ENCODE peak calls at places on chromosomes 12 and 14, in seven cellular contexts. X is fibroblast of mammary gland, J is AG09319, P is IMR-90, Y is fibroblast of the aortic adventitia, B is fibroblast of lung, O is epithelial cell of esophagus. S is an unnamed sample.
A peak's percentile ranks its signal among the peaks of the same experiment; 100 is the strongest.

GRCh38 chr14:79596531-79596930 is 614.8 kb downstream of the DIO2 start:
- DNase-seq in X (peak; percentile 80), J (no peak), Y (peak; percentile 77), O (no peak), P (peak; percentile 88), B (peak; percentile 49), S (no peak)

GRCh38 chr14:33788116-33788515 is 162.8 kb downstream of the EGLN3 start:
- DNase-seq in Y (no peak), X (no peak), O (no peak), P (no peak), B (no peak), J (no peak), S (no peak)

GRCh38 chr14:102210421-102211042 is 70.8 kb downstream of the WDR20 start:
- DNase-seq in B (no peak), P (no peak), Y (no peak), O (no peak), X (no peak), J (no peak), S (no peak)

GRCh38 chr12:28857327-28857726 is 291.8 kb upstream of the FAR2 start:
- DNase-seq in B (no peak), J (no peak), Y (no peak), O (no peak), P (no peak), X (no peak), S (no peak)

GRCh38 chr14:24329736-24330135 is 5.1 kb downstream of the ADCY4 start:
- DNase-seq in O (no peak), P (no peak), Y (no peak), J (no peak), B (no peak), X (no peak), S (no peak)

GRCh38 chr14:69344171-69344570 is 53.9 kb downstream of the ERH start:
- DNase-seq in J (no peak), Y (no peak), P (no peak), O (no peak), X (no peak), B (no peak), S (no peak)

GRCh38 chr12:1933342-1933992 is 15.0 kb upstream of the CACNA2D4 start:
- DNase-seq in J (no peak), X (peak; percentile 56), P (peak; percentile 81), B (peak; percentile 54), Y (peak; percentile 13), O (no peak), S (peak; percentile 53)

GRCh38 chr14:66088661-66089060 is 397.5 kb upstream of the CCDC196 start:
- DNase-seq in J (no peak), Y (peak; percentile 69), O (no peak), B (no peak), X (peak; percentile 28), P (no peak), S (no peak)

GRCh38 chr14:54213531-54213930 is 183.3 kb upstream of the CDKN3 start:
- DNase-seq in Y (no peak), X (no peak), B (no peak), O (no peak), J (no peak), P (no peak), S (no peak)

GRCh38 chr12:96743606-96744005 is 163.5 kb upstream of the NEDD1 start:
- DNase-seq in P (peak; percentile 38), B (peak; percentile 58), X (peak; percentile 40), J (no peak), O (peak; percentile 16), Y (peak; percentile 54), S (no peak)

GRCh38 chr12:85329913-85330312 is 49.9 kb downstream of the ALX1 start:
- DNase-seq in B (no peak), X (no peak), P (no peak), Y (no peak), O (no peak), J (no peak), S (no peak)

GRCh38 chr12:106239241-106239950 is 8.4 kb downstream of the CKAP4 start:
- DNase-seq in Y (no peak), X (no peak), P (no peak), J (no peak), B (no peak), O (no peak), S (no peak)

GRCh38 chr12:70652451-70652850 is 15.2 kb upstream of the PTPRB start:
- DNase-seq in X (no peak), P (no peak), O (no peak), Y (no peak), J (no peak), B (peak; percentile 13), S (no peak)

DNA sequence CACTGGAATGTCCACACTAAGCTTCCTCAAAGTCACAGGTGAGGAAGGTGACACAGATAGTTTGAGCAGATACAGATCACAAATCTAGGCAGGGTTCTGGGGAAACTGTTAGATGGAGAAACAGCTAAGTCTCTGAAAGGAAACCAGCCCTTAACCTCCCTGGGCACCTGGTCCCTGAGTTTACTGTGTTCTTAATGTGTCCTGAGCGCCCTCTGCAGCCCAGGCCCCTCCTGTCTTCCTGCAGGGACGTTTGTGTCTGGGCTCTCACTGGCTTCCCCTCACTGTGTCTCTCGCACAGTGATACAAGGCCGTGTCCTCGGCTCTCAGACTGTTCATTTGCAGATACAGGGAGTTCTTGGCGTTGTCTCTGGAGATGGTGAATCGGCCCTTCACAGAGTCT is 684.3 kb downstream of the TMEM121 start:
- DNase-seq in J (no peak), Y (no peak), X (no peak), O (no peak), B (no peak), P (no peak), S (no peak)
- TF ChIP-seq CTCF in J (no peak), Y (no peak), X (no peak), O (no peak), B (no peak), P (no peak), S (no peak)

DNA sequence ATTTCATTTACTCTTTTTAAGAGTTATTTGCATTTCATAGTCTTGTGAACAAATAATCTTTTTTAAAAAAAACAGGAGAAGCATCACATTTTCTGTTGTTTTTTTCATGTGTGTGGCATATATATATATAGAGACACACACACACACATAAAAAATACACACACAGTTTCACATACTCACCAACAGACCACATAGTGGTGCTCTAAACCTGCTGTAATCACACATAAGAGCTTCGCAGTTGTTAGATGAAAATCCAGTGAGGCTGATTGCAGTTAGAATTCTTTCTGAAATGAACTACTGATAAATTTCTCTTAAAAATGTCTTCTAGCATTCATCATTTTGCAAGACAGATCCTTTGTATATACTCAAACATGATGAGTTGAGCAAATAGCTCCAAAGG is 434.2 kb upstream of the STXBP6 start:
- DNase-seq in B (no peak), Y (no peak), J (no peak), X (no peak), O (no peak), P (no peak), S (no peak)
- TF ChIP-seq CTCF in B (no peak), Y (no peak), J (no peak), X (no peak), O (no peak), P (no peak), S (peak; percentile 40)

GRCh38 chr12:47991106-47991550 is 13.1 kb downstream of the COL2A1 start:
- DNase-seq in J (no peak), Y (no peak), X (no peak), B (no peak), P (no peak), O (no peak), S (no peak)

GRCh38 chr12:47989666-47990065 is 14.6 kb downstream of the COL2A1 start:
- DNase-seq in X (no peak), P (no peak), Y (no peak), B (no peak), J (no peak), O (no peak), S (no peak)

GRCh38 chr12:47989023-47989417 is 15.3 kb downstream of the COL2A1 start:
- DNase-seq in X (no peak), B (no peak), Y (no peak), J (no peak), P (no peak), O (no peak), S (no peak)

GRCh38 chr12:47991592-47991991 is 12.7 kb downstream of the COL2A1 start:
- DNase-seq in Y (no peak), X (no peak), P (no peak), J (no peak), O (no peak), B (no peak), S (no peak)

GRCh38 chr12:47990351-47991105 is 13.7 kb downstream of the COL2A1 start:
- DNase-seq in B (peak; percentile 44), X (peak; percentile 12), O (no peak), J (no peak), P (peak; percentile 35), Y (peak; percentile 22), S (no peak)
- TF ChIP-seq CTCF in B (no peak), X (no peak), O (no peak), J (no peak), P (peak; percentile 9), Y (no peak), S (no peak)

DNA sequence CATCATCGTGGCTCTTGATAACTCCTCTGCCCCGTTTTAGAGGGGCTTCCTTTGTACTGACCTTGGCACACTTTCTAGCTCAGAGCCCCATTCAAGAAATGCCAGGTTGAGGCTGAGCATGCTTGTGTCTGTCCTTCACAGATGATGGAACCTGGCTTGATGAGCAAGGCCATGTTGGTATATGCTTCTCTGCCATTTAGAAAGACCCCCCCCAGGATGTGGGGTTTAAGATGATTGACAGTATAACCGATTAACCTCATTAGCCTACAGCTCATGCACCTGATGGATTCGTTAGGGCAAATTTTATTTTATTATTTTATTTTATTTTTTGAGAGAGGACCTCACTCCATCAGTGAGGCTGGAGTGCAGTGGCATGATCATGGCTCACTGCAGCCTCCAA is 21.0 kb downstream of the BATF start:
- DNase-seq in P (no peak), J (no peak), B (no peak), Y (no peak), X (no peak), O (no peak), S (no peak)
- TF ChIP-seq CTCF in P (no peak), J (no peak), B (no peak), Y (no peak), X (no peak), O (no peak), S (no peak)

DNA sequence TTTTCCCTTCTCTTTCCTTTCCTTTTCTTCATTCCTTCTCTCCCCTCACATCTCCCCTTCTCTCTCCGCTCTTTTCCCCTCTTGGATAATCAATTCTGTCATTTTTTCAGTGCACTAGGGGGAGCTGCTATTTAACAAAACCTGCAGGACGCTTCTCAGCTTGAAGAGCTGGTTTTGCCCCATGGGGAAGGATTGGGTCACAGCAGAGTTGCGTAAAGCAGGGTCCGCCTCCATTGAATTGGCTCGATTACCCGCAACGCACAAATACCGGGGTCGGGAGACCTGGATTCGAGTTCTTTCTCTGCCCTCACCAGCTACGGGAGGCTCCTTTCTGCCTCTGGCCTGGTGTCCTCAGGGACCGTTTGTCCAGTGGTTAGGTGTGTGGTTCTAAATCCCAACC is 42.1 kb upstream of the CHGA start:
- DNase-seq in B (peak; percentile 14), O (peak; percentile 83), X (peak; percentile 68), P (peak; percentile 2), J (no peak), Y (peak; percentile 53), S (no peak)
- TF ChIP-seq CTCF in B (no peak), O (peak; percentile 68), X (peak; percentile 45), P (no peak), J (peak; percentile 8), Y (peak; percentile 39), S (peak; percentile 56)

S was measured in type B pancreatic cell.